ENCODE peak calls at places on chromosomes 4 and X, in five cellular contexts. I is H1, N is K562, X is GM12878, Y is HepG2. F is an unnamed sample.

GRCh38 chr4:140168474-140168873 is 14.5 kb upstream of the MAML3 start:
- DNase-seq in I (no peak), N (no peak), X (no peak), Y (no peak), F (no peak)

GRCh38 chrX:30196322-30196721 is 19.0 kb upstream of the MAGEB2 start:
- DNase-seq in I (no peak), N (peak; percentile 42), X (no peak), Y (no peak), F (peak; percentile 7)

GRCh38 chrX:153970398-153971123 is 1.1 kb downstream of the HCFC1 start:
- DNase-seq in I (peak; percentile 63), N (peak; percentile 50), X (no peak), Y (peak; percentile 29), F (no peak)

GRCh38 chr4:106987314-106987713 is 48.8 kb downstream of the DKK2 start:
- DNase-seq in I (no peak), N (no peak), X (no peak), Y (no peak), F (no peak)

GRCh38 chr4:138567696-138568095 is 325.5 kb upstream of the SLC7A11 start:
- DNase-seq in I (no peak), N (no peak), X (no peak), Y (no peak), F (no peak)

GRCh38 chr4:48645225-48645794 is 134.8 kb downstream of the FRYL start:
- DNase-seq in I (no peak), N (no peak), X (no peak), Y (no peak), F (no peak)

GRCh38 chr4:109979932-109980717 is 67.4 kb downstream of the EGF start:
- DNase-seq in I (no peak), N (no peak), X (no peak), Y (no peak), F (no peak)

GRCh38 chr4:156060661-156061060 is 107.0 kb upstream of the CTSO start:
- DNase-seq in I (no peak), N (no peak), X (no peak), Y (no peak), F (no peak)

GRCh38 chr4:164977243-164978164 is at the start of gene TRIM61:
- DNase-seq in I (peak; percentile 83), N (peak; percentile 11), X (peak; percentile 54), Y (no peak), F (no peak)

GRCh38 chrX:103215037-103215767 is at the start of gene BEX4:
- DNase-seq in I (peak; percentile 84), N (peak; percentile 85), X (no peak), Y (no peak), F (peak; percentile 6)

GRCh38 chr4:52051615-52052474 is 741 bp downstream of the SPATA18 start:
- DNase-seq in I (peak; percentile 87), N (no peak), X (no peak), Y (peak; percentile 74), F (no peak)

GRCh38 chrX:15873566-15873965 is 19.0 kb upstream of the AP1S2 start:
- DNase-seq in I (no peak), N (no peak), X (no peak), Y (no peak), F (no peak)

GRCh38 chr4:101211146-101211553 is 136.2 kb downstream of the PPP3CA start:
- DNase-seq in I (no peak), N (no peak), X (no peak), Y (peak; percentile 55), F (no peak)

GRCh38 chrX:106035064-106035463 is 3.5 kb downstream of the SERPINA7 start:
- DNase-seq in I (no peak), N (no peak), X (no peak), Y (peak; percentile 8), F (peak; percentile 8)

GRCh38 chrX:153780678-153781427 is at the start of gene SRPK3:
- DNase-seq in I (no peak), N (no peak), X (no peak), Y (no peak), F (no peak)

GRCh38 chr4:11281720-11282119 is 147.0 kb downstream of the HS3ST1 start:
- DNase-seq in I (no peak), N (no peak), X (no peak), Y (no peak), F (no peak)

DNA sequence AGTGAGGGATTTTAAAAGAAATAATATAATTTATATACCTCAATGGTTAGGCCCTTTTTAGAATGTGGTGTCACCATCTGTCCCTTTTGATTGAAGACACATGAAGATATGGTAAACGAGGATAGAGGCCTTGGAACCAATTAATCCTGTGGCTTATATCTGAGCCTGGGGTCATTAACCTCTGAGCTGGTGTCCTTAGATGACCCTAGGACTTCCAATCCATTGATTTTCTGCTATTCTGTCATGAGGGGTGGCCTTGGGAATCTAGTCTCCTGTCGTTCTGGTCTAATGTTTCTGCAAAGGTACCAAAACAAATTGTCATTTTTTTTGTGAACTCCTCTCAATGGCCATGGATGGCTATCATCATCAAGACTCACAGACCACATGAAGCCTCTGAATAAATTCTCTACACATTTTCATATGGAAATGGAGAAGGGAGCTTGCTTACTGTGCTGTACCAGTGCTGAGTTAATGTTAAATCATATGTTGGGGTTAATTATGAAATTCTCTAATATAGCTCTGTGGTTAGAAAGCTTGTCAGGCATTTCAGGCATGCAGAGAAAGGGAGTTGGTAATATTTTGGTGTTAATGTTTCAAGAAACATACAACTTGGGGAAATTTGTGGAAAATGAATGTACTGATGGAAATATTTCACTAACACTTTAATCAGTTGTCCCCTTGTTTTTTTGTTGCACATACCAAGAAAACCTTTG is 204.2 kb upstream of the IL15 start:
- DNase-seq in I (no peak), N (no peak), X (no peak), Y (no peak), F (no peak)
- H3K4me1 ChIP-seq in I (no peaks in the 10 kb centered on the region), N (no peaks in the 10 kb centered on the region), X (no peaks in the 10 kb centered on the region), Y (no peaks in the 10 kb centered on the region), F (no peaks in the 10 kb centered on the region)

GRCh38 chr4:4386736-4387392 is at the start of gene NSG1:
- DNase-seq in I (peak; percentile 71), N (peak; percentile 42), X (no peak), Y (no peak), F (no peak)

GRCh38 chr4:4384837-4385236 is 2.1 kb upstream of the NSG1 start:
- DNase-seq in I (peak; percentile 78), N (peak; percentile 35), X (no peak), Y (peak; percentile 12), F (peak; percentile 22)

GRCh38 chr4:4385729-4386295 is 1.1 kb upstream of the NSG1 start:
- DNase-seq in I (peak; percentile 75), N (no peak), X (no peak), Y (no peak), F (no peak)

GRCh38 chr4:4387531-4388311 is 819 bp downstream of the NSG1 start:
- DNase-seq in I (peak; percentile 60), N (no peak), X (no peak), Y (no peak), F (no peak)

DNA sequence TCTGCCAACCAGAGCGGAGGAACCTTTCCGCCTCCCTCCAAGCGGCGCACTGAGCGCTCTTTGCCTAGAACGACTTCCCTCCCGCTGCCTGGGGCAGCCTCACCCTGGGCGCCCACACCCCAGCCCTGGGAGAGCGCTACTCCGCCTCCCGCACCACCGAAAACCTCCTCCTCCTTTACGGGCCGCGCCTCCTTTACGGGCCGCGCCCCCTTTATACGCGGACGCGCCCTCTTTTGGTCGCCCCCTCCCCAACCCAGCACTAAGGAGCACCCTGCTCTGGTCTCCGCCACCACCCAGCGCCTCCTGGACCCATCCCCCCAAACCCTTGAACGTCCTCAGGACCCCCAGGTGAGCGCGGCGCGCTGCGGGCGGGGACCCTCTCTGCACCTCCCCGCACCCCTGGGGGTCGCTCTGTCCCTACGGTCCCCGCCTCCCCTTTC is 586 bp upstream of the NSG1 start:
- DNase-seq in I (peak; percentile 75), N (peak; percentile 34), X (no peak), Y (no peak), F (no peak)
- TF ChIP-seq EZH2 in I (no peak), N (no peak), X (no peak), Y (no peak), F (no peak)

GRCh38 chr4:80542747-80543146 is 207.2 kb downstream of the CFAP299 start:
- DNase-seq in I (no peak), N (no peak), X (no peak), Y (no peak), F (no peak)

GRCh38 chr4:80539190-80539589 is 203.7 kb downstream of the CFAP299 start:
- DNase-seq in I (no peak), N (no peak), X (no peak), Y (no peak), F (no peak)

GRCh38 chr4:80538276-80538926 is 202.9 kb downstream of the CFAP299 start:
- DNase-seq in I (no peak), N (no peak), X (no peak), Y (no peak), F (no peak)

GRCh38 chr4:80540785-80541469 is 205.4 kb downstream of the CFAP299 start:
- DNase-seq in I (no peak), N (no peak), X (peak; percentile 36), Y (no peak), F (no peak)

GRCh38 chr4:80540349-80540748 is 204.8 kb downstream of the CFAP299 start:
- DNase-seq in I (no peak), N (no peak), X (no peak), Y (no peak), F (no peak)
- TF ChIP-seq SIN3A in I (no peak), N (no peak), X (no peak), Y (no peak), F (no peak)

DNA sequence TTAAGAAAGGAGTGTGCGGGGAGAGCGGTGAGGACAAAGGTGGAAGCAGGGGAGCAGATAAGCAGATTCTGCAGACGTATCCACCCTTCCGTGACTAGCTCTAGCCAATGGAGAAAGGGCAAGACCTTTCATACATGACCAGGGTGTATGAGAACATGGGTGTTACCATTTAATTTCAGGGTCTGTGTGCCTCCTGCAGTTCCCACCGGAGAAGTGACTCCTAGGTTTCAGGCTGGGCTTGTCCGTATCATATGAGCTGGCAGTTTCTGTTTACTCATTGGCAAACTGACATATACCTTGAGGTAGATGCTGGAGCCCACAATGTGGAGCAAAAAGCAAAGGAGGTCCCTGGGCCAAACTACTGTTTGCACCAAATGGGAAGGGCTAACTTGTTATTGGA is 6.8 kb downstream of the RBM47 start:
- DNase-seq in I (no peak), N (no peak), X (peak; percentile 81), Y (no peak), F (no peak)
- H3K4me1 ChIP-seq in I (peaks cover 19% of the 10 kb centered on the region), N (no peaks in the 10 kb centered on the region), X (peaks cover 38% of the 10 kb centered on the region), Y (peaks cover 13% of the 10 kb centered on the region), F (peaks cover 20% of the 10 kb centered on the region)

GRCh38 chr4:54233128-54233696 is 4.1 kb downstream of the PDGFRA start:
- DNase-seq in I (peak; percentile 92), N (peak; percentile 74), X (no peak), Y (peak; percentile 55), F (peak; percentile 40)

GRCh38 chr4:54229631-54230478 is 762 bp downstream of the PDGFRA start:
- DNase-seq in I (peak; percentile 63), N (no peak), X (no peak), Y (no peak), F (no peak)

GRCh38 chr4:54230479-54231418 is 1.7 kb downstream of the PDGFRA start:
- DNase-seq in I (peak; percentile 76), N (no peak), X (no peak), Y (no peak), F (no peak)

GRCh38 chr4:54232151-54232688 is 3.1 kb downstream of the PDGFRA start:
- DNase-seq in I (peak; percentile 57), N (no peak), X (no peak), Y (no peak), F (no peak)

GRCh38 chr4:54231419-54232150 is 2.5 kb downstream of the PDGFRA start:
- DNase-seq in I (peak; percentile 78), N (no peak), X (no peak), Y (no peak), F (no peak)
- TF ChIP-seq EZH2 in I (peak; percentile 92), N (no peak), X (no peak), Y (no peak), F (no peak)

GRCh38 chr4:102640669-102641068 is 120.1 kb downstream of the MANBA start:
- DNase-seq in I (no peak), N (no peak), X (no peak), Y (no peak), F (no peak)
- TF ChIP-seq SIN3A in I (no peak), N (no peak), X (no peak), Y (no peak), F (no peak)

F was measured in HCT116.